ENCODE peak calls at places on chromosome X, in seven cellular contexts. J is CD4-positive, alpha-beta memory T cell; Y is ovary; L is SJSA1; T is right cardiac atrium; Z is HCT116; B is adipocyte. U is an unnamed sample.

GRCh38 chrX:102976793-102977495 is 39.9 kb downstream of the RAB40AL start:
- DNase-seq in J (no peak), B (peak; percentile 49), T (no peak), Z (peak; percentile 18), Y (no peak), L (no peak), U (no peak)

GRCh38 chrX:79161655-79162054 is 17.2 kb downstream of the GPR174 start:
- DNase-seq in Y (no peak), J (peak; percentile 84), L (no peak), Z (no peak), B (no peak), T (no peak), U (no peak)

GRCh38 chrX:131752493-131753198 is 208.8 kb downstream of the OR13H1 start:
- DNase-seq in L (no peak), T (peak; percentile 80), Z (no peak), B (peak; percentile 89), Y (peak; percentile 92), J (peak; percentile 81), U (no peak)

GRCh38 chrX:69919749-69920148 is 130.0 kb downstream of the AWAT2 start:
- DNase-seq in T (no peak), J (no peak), Y (no peak), Z (no peak), B (no peak), L (no peak), U (no peak)

GRCh38 chrX:23372220-23372902 is 37.7 kb downstream of the PTCHD1 start:
- DNase-seq in Y (no peak), L (no peak), B (no peak), T (no peak), J (no peak), Z (no peak), U (no peak)

GRCh38 chrX:53223068-53223693 is 1.8 kb downstream of the KDM5C start:
- DNase-seq in J (no peak), L (no peak), Y (no peak), B (peak; percentile 34), Z (no peak), T (no peak), U (no peak)

GRCh38 chrX:46653482-46653881 is 79.9 kb downstream of the CHST7 start:
- DNase-seq in J (no peak), T (no peak), Z (no peak), L (no peak), B (no peak), Y (no peak), U (no peak)

GRCh38 chrX:68440940-68441339 is 7.6 kb upstream of the OPHN1 start:
- DNase-seq in T (peak; percentile 75), Z (no peak), J (no peak), B (peak; percentile 71), Y (peak; percentile 84), L (peak; percentile 58), U (no peak)

GRCh38 chrX:124354648-124355047 is 8.3 kb downstream of the SH2D1A start:
- DNase-seq in Y (no peak), J (no peak), Z (no peak), L (no peak), B (no peak), T (no peak), U (no peak)

GRCh38 chrX:12949205-12949926 is 25.5 kb upstream of the TMSB4X start:
- DNase-seq in J (no peak), Y (no peak), B (peak; percentile 86), Z (no peak), L (no peak), T (no peak), U (no peak)

GRCh38 chrX:17547658-17548057 is 172.7 kb downstream of the NHS start:
- DNase-seq in L (peak; percentile 67), J (no peak), Y (peak; percentile 56), Z (peak; percentile 39), B (peak; percentile 58), T (peak; percentile 37), U (peak; percentile 95)

GRCh38 chrX:97096385-97096784 is 212.7 kb downstream of the RPA4 start:
- DNase-seq in B (peak; percentile 3), L (no peak), Z (no peak), T (no peak), J (no peak), Y (no peak), U (no peak)

GRCh38 chrX:152831391-152831790 is 528 bp downstream of the NSDHL start:
- DNase-seq in T (no peak), Y (no peak), B (peak; percentile 7), J (no peak), Z (no peak), L (no peak), U (no peak)

GRCh38 chrX:131828482-131828881 is 194.6 kb upstream of the STK26 start:
- DNase-seq in J (no peak), Y (no peak), L (no peak), Z (no peak), T (no peak), B (no peak), U (no peak)

GRCh38 chrX:113790987-113791386 is 792.9 kb upstream of the HTR2C start:
- DNase-seq in L (no peak), J (no peak), B (peak; percentile 21), Z (no peak), T (no peak), Y (no peak), U (no peak)
- H3K27me3 ChIP-seq in L (no peaks in the 10 kb centered on the region), J (no peaks in the 10 kb centered on the region), B (peaks cover 11% of the 10 kb centered on the region), Z (no peaks in the 10 kb centered on the region), T (no peaks in the 10 kb centered on the region), Y (no peaks in the 10 kb centered on the region), U (no peaks in the 10 kb centered on the region)

DNA sequence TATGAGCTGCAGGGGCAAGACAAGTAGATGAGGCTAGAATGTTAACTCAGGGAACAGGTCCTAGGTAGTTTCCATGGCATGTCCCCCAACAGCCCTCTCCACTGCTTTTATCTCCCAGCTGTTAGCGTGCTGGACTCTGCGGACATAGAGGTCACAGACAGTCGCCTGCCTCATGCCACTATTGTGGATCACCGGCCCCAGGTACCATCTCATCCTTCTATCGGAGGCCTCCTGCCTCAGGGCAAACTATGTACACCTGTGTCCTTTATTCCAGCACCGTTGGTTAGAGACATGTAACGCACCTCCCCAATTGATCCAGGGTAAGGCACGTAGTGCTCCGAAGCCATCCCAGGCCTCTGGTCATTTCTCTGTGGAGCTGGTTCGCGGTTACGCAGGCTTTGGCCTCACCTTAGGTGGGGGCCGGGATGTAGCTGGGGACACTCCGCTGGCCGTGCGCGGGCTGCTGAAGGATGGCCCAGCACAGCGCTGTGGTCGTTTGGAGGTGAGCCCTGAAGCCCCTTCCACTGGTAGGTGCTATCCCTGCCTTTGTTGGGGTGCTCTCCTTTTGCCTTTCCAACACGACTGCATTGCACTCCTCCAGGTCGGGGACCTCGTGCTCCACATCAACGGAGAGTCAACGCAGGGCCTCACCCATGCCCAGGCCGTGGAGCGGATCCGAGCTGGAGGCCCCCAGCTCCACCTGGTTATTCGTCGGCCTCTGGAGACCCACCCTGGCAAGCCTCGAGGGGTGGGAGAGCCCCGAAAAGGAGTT is 2.2 kb downstream of the MAGIX start:
- DNase-seq in J (no peak), Y (no peak), T (no peak), B (no peak), Z (no peak), L (no peak), U (no peak)
- H3K4me1 ChIP-seq in J (peaks cover 41% of the 10 kb centered on the region), Y (no peaks in the 10 kb centered on the region), T (no peaks in the 10 kb centered on the region), B (peaks cover 2% of the 10 kb centered on the region), Z (peaks cover 12% of the 10 kb centered on the region), L (peaks cover 27% of the 10 kb centered on the region), U (peaks cover 6% of the 10 kb centered on the region)

DNA sequence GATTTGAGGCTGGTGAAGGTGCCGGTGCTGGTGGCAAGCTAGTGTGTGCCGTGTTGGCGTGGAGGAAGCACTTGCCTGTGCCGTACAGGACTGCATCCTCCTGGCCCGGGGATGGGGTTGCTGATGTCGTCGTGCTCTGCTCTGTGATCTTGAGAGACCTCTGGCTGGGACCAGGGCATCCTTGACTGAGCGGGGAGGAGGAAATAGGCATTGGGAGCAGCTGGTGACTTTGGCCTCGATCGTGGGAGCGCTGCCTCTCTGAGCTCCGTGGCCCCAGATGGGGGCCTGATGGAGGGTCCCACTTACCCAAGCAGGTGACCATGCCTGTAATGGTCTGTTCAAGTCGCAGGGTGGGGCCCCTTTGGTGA is 31.5 kb upstream of the CLCN4 start:
- DNase-seq in L (no peak), T (no peak), J (no peak), B (no peak), Y (no peak), Z (no peak), U (no peak)
- H3K27me3 ChIP-seq in L (no peaks in the 10 kb centered on the region), T (no peaks in the 10 kb centered on the region), J (no peaks in the 10 kb centered on the region), B (no peaks in the 10 kb centered on the region), Y (no peaks in the 10 kb centered on the region), Z (no peaks in the 10 kb centered on the region), U (no peaks in the 10 kb centered on the region)

GRCh38 chrX:106932960-106933537 is 12.8 kb downstream of the CLDN2 start:
- DNase-seq in T (peak; percentile 38), Y (peak; percentile 50), J (no peak), Z (no peak), L (no peak), B (no peak), U (no peak)

GRCh38 chrX:106931831-106932491 is 11.8 kb downstream of the CLDN2 start:
- DNase-seq in J (no peak), L (no peak), Z (no peak), Y (no peak), T (no peak), B (no peak), U (no peak)

GRCh38 chrX:106932492-106932923 is 12.3 kb downstream of the CLDN2 start:
- DNase-seq in L (no peak), Z (no peak), T (no peak), B (no peak), J (no peak), Y (no peak), U (no peak)

GRCh38 chrX:106935175-106935574 is 15.0 kb downstream of the CLDN2 start:
- DNase-seq in B (no peak), Y (no peak), J (no peak), T (peak; percentile 15), L (peak; percentile 47), Z (no peak), U (no peak)

DNA sequence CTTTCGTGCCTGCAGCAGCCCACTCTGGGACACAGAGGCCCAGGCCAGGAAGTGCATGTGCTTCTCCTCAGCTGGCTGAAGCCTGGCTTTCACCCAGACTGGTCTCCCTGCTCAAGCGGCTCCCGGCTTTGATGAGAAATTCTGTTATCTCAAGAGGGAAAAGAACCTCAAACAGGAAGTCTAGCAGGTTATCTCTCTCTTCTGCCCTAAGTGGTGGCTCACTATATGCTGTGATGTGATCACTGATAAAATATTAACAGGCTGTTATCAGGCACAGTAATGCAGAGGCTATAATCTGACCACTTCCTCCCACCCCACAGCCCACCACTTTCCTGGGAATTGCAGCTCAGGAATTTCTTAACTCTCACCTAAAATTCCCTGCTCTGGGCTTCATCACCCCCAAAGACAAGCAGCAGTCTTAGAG is 13.3 kb downstream of the CLDN2 start:
- DNase-seq in L (no peak), B (no peak), Y (peak; percentile 33), J (no peak), Z (no peak), T (peak; percentile 34), U (no peak)
- H3K4me1 ChIP-seq in L (peaks cover 31% of the 10 kb centered on the region), B (peaks cover 36% of the 10 kb centered on the region), Y (no peaks in the 10 kb centered on the region), J (peaks cover 9% of the 10 kb centered on the region), Z (peaks cover 35% of the 10 kb centered on the region), T (peaks cover 10% of the 10 kb centered on the region), U (no peaks in the 10 kb centered on the region)

GRCh38 chrX:129953881-129954280 is 28.6 kb upstream of the BCORL1 start:
- DNase-seq in L (no peak), Z (no peak), B (no peak), T (no peak), Y (no peak), J (no peak), U (no peak)
- H3K27me3 ChIP-seq in L (no peaks in the 10 kb centered on the region), Z (no peaks in the 10 kb centered on the region), B (peaks cover 29% of the 10 kb centered on the region), T (no peaks in the 10 kb centered on the region), Y (no peaks in the 10 kb centered on the region), J (no peaks in the 10 kb centered on the region), U (no peaks in the 10 kb centered on the region)

U was measured in RWPE2.